ENCODE peak calls at places on chromosomes 4 and X, in four cellular contexts. G is NAMALWA, F is HFF-Myc, W is M059J. K is an unnamed sample.
A peak's percentile ranks its signal among the peaks of the same experiment; 100 is the strongest.

GRCh38 chr4:177315767-177316490 is 6.3 kb downstream of the NEIL3 start:
- DNase-seq in G (no peak), F (no peak), W (no peak), K (no peak)

GRCh38 chrX:73577368-73577767 is 14.4 kb downstream of the CHIC1 start:
- DNase-seq in G (no peak), F (peak; percentile 66), W (peak; percentile 99), K (no peak)

GRCh38 chr4:155615054-155615887 is 51.4 kb upstream of the GUCY1A1 start:
- DNase-seq in G (no peak), F (no peak), W (no peak), K (no peak)

GRCh38 chrX:27591938-27592337 is 1.8 kb downstream of the DCAF8L2 start:
- DNase-seq in G (no peak), F (no peak), W (no peak), K (peak; percentile 31)

GRCh38 chr4:646460-646859 is 21.1 kb downstream of the PDE6B start:
- DNase-seq in G (no peak), F (no peak), W (no peak), K (no peak)

GRCh38 chr4:150961566-150961965 is 53.5 kb downstream of the LRBA start:
- DNase-seq in G (no peak), F (no peak), W (no peak), K (no peak)

GRCh38 chr4:154503598-154503997 is 12.0 kb upstream of the DCHS2 start:
- DNase-seq in G (peak; percentile 47), F (no peak), W (peak; percentile 15), K (no peak)

GRCh38 chrX:26788402-26788998 is 572.5 kb downstream of the MAGEB5 start:
- DNase-seq in G (no peak), F (no peak), W (no peak), K (no peak)

GRCh38 chr4:146550161-146550560 is 28.4 kb upstream of the SLC10A7 start:
- DNase-seq in G (no peak), F (no peak), W (no peak), K (no peak)

GRCh38 chr4:7166286-7166685 is 26.1 kb upstream of the SORCS2 start:
- DNase-seq in G (no peak), F (no peak), W (no peak), K (peak; percentile 12)

GRCh38 chrX:24341795-24342194 is 18.6 kb upstream of the SUPT20HL1 start:
- DNase-seq in G (no peak), F (no peak), W (peak; percentile 86), K (no peak)

GRCh38 chrX:37995428-37995827 is 10.9 kb upstream of the SYTL5 start:
- DNase-seq in G (peak; percentile 6), F (no peak), W (no peak), K (no peak)

GRCh38 chr4:79308087-79308486 is 17.8 kb downstream of the NAA11 start:
- DNase-seq in G (no peak), F (no peak), W (no peak), K (no peak)

GRCh38 chr4:5371415-5372190 is 320.3 kb downstream of the STK32B start:
- DNase-seq in G (no peak), F (no peak), W (peak; percentile 89), K (no peak)

GRCh38 chrX:88284844-88285243 is 462.2 kb upstream of the CPXCR1 start:
- DNase-seq in G (no peak), F (no peak), W (no peak), K (no peak)

GRCh38 chrX:46953597-46953996 is 41.4 kb downstream of the JADE3 start:
- DNase-seq in G (peak; percentile 27), F (no peak), W (no peak), K (peak; percentile 28)